ENCODE peak calls at places on chromosome 6, in ten cellular contexts. O is T-helper 2 cell; W is adipocyte; K is aorta; N is stimulated activated CD4-positive, alpha-beta T cell treated with anti-CD3 and anti-CD28 coated beads, Interleukin-2, amount 100 ng/mL, for 48 hours; J is fibroblast of lung; C is NCI-H2081; G is left cardiac atrium; S is endothelial cell; U is ELF-1. Z is an unnamed sample.

GRCh38 chr6:18990313-18990978 is 603.3 kb downstream of the RNF144B start:
- DNase-seq in O (no peak), W (peak; percentile 56), K (peak; percentile 62), N (peak; percentile 26), J (peak; percentile 50), C (peak; percentile 66), G (peak; percentile 83), S (peak; percentile 90), U (peak; percentile 85), Z (peak; percentile 87)

GRCh38 chr6:38213275-38213674 is 393.7 kb downstream of the ZFAND3 start:
- DNase-seq in O (no peak), W (peak; percentile 53), K (no peak), N (no peak), J (no peak), C (no peak), G (no peak), S (no peak), U (no peak), Z (no peak)

GRCh38 chr6:159908535-159908934 is 17.7 kb downstream of the MAS1 start:
- DNase-seq in O (no peak), W (peak; percentile 34), K (no peak), N (no peak), J (no peak), C (no peak), G (no peak), S (no peak), U (no peak), Z (no peak)

GRCh38 chr6:2853766-2854393 is 12.2 kb upstream of the SERPINB1 start:
- DNase-seq in O (peak; percentile 66), W (peak; percentile 82), K (peak; percentile 73), N (peak; percentile 71), J (peak; percentile 75), C (no peak), G (no peak), S (no peak), U (peak; percentile 73), Z (no peak)

GRCh38 chr6:68597642-68598041 is 37.4 kb upstream of the ADGRB3 start:
- DNase-seq in O (no peak), W (no peak), K (no peak), N (no peak), J (no peak), C (no peak), G (no peak), S (no peak), U (no peak), Z (no peak)

GRCh38 chr6:10555625-10556309 is 34.6 kb downstream of the GCNT2 start:
- DNase-seq in O (no peak), W (peak; percentile 64), K (peak; percentile 70), N (no peak), J (peak; percentile 41), C (peak; percentile 88), G (peak; percentile 79), S (peak; percentile 60), U (peak; percentile 83), Z (peak; percentile 13)

GRCh38 chr6:126539022-126539421 is 199.1 kb downstream of the CENPW start:
- DNase-seq in O (no peak), W (peak; percentile 58), K (no peak), N (no peak), J (peak; percentile 72), C (no peak), G (no peak), S (no peak), U (no peak), Z (no peak)

GRCh38 chr6:34768148-34768547 is 10.8 kb downstream of the SNRPC start:
- DNase-seq in O (no peak), W (no peak), K (no peak), N (no peak), J (no peak), C (no peak), G (no peak), S (no peak), U (no peak), Z (no peak)

GRCh38 chr6:75211920-75212590 is 6.2 kb upstream of the COL12A1 start:
- DNase-seq in O (no peak), W (no peak), K (no peak), N (no peak), J (no peak), C (no peak), G (no peak), S (no peak), U (peak; percentile 14), Z (no peak)

GRCh38 chr6:159984268-159984786 is 15.4 kb downstream of the IGF2R start:
- DNase-seq in O (no peak), W (peak; percentile 15), K (no peak), N (no peak), J (peak; percentile 97), C (no peak), G (no peak), S (no peak), U (no peak), Z (no peak)

GRCh38 chr6:109322825-109323580 is 59.3 kb downstream of the CD164 start:
- DNase-seq in O (no peak), W (no peak), K (peak; percentile 70), N (no peak), J (no peak), C (no peak), G (peak; percentile 36), S (no peak), U (no peak), Z (no peak)

GRCh38 chr6:12392490-12392889 is 102.3 kb downstream of the EDN1 start:
- DNase-seq in O (no peak), W (no peak), K (no peak), N (no peak), J (peak; percentile 32), C (no peak), G (peak; percentile 28), S (no peak), U (no peak), Z (no peak)

GRCh38 chr6:70289299-70289698 is 13.6 kb downstream of the COL9A1 start:
- DNase-seq in O (no peak), W (no peak), K (no peak), N (no peak), J (no peak), C (peak; percentile 20), G (no peak), S (no peak), U (no peak), Z (no peak)

Z was measured in BE2C.